ENCODE peak calls at places on chromosomes 13 and 19, in five cellular contexts. W is cardiac fibroblast, U is kidney epithelial cell, O is fibroblast of mammary gland, N is WERI-Rb-1. F is an unnamed sample.

GRCh38 chr13:98429531-98429930 is 147.4 kb downstream of the STK24 start:
- DNase-seq in U (no peak), O (no peak), N (no peak), W (no peak), F (no peak)

GRCh38 chr13:83297591-83298305 is 584.5 kb downstream of the SLITRK1 start:
- DNase-seq in O (peak), N (no peak), W (no peak), U (no peak), F (no peak)

GRCh38 chr19:33048806-33049676 is 15.6 kb downstream of the RHPN2 start:
- DNase-seq in O (no peak), N (no peak), W (no peak), U (no peak), F (no peak)

GRCh38 chr19:46241676-46242075 is 12.1 kb downstream of the IGFL1 start:
- DNase-seq in U (no peak), N (no peak), O (no peak), W (no peak), F (no peak)

GRCh38 chr19:39127812-39128510 is 2.4 kb downstream of the PAK4 start:
- DNase-seq in N (no peak), O (no peak), U (no peak), W (no peak), F (no peak)

GRCh38 chr13:21354721-21355120 is 104.4 kb downstream of the ZDHHC20 start:
- DNase-seq in O (no peak), W (no peak), U (no peak), N (no peak), F (no peak)

GRCh38 chr13:23828866-23829265 is 60.3 kb downstream of the MIPEP start:
- DNase-seq in N (no peak), W (peak), U (no peak), O (peak), F (no peak)

GRCh38 chr13:76692326-76692725 is 193.9 kb downstream of the KCTD12 start:
- DNase-seq in N (no peak), O (no peak), W (peak), U (no peak), F (no peak)

GRCh38 chr13:39106216-39106995 is 68.2 kb downstream of the NHLRC3 start:
- DNase-seq in N (no peak), O (no peak), U (no peak), W (peak), F (no peak)

GRCh38 chr13:110680852-110681251 is 25.1 kb downstream of the CARS2 start:
- DNase-seq in U (no peak), N (peak), O (peak), W (peak), F (no peak)

GRCh38 chr13:112657850-112658445 is 31.9 kb upstream of the ATP11A start:
- DNase-seq in U (peak), O (peak), N (no peak), W (peak), F (peak)

GRCh38 chr13:110156186-110157065 is 150.5 kb downstream of the COL4A1 start:
- DNase-seq in U (no peak), N (no peak), W (no peak), O (peak), F (no peak)

GRCh38 chr13:54775501-54776191 is 1747.0 kb downstream of the OLFM4 start:
- DNase-seq in N (no peak), O (no peak), U (no peak), W (no peak), F (no peak)

GRCh38 chr13:108834193-108834592 is 204.8 kb downstream of the MYO16 start:
- DNase-seq in O (no peak), U (no peak), W (no peak), N (no peak), F (no peak)

GRCh38 chr13:60572003-60572792 is 175.2 kb downstream of the TDRD3 start:
- DNase-seq in U (peak), N (no peak), W (peak), O (peak), F (no peak)

GRCh38 chr13:103510007-103510406 is 443.8 kb upstream of the SLC10A2 start:
- DNase-seq in W (no peak), U (no peak), O (no peak), N (peak), F (no peak)

GRCh38 chr19:50482271-50482855 is 5.7 kb upstream of the GARIN5A start:
- DNase-seq in O (no peak), N (no peak), W (no peak), U (no peak), F (no peak)

GRCh38 chr13:40480012-40480914 is 186.2 kb downstream of the FOXO1 start:
- DNase-seq in W (no peak), U (no peak), N (no peak), O (no peak), F (no peak)

GRCh38 chr13:51585696-51586095 is 1.4 kb downstream of the WDFY2 start:
- DNase-seq in N (no peak), O (peak), U (no peak), W (peak), F (no peak)

GRCh38 chr19:1416014-1416841 is 8.8 kb downstream of the DAZAP1 start:
- DNase-seq in U (no peak), N (no peak), O (peak), W (peak), F (no peak)

GRCh38 chr13:33280550-33280905 is 5.0 kb downstream of the STARD13 start:
- DNase-seq in N (no peak), O (no peak), W (no peak), U (no peak), F (no peak)

GRCh38 chr13:80341098-80341701 is at the start of gene SPRY2:
- DNase-seq in W (peak), O (peak), U (peak), N (peak), F (peak)

GRCh38 chr19:9721861-9722260 is 46.7 kb downstream of the ZNF846 start:
- DNase-seq in O (no peak), U (no peak), W (no peak), N (peak), F (no peak)

GRCh38 chr13:27403252-27403678 is 21.2 kb upstream of the GTF3A start:
- DNase-seq in U (no peak), W (peak), O (peak), N (no peak), F (peak)

GRCh38 chr19:38005224-38005614 is 98.2 kb downstream of the SIPA1L3 start:
- DNase-seq in W (no peak), U (no peak), N (no peak), O (no peak), F (no peak)

GRCh38 chr13:73303858-73304257 is 245.1 kb downstream of the KLF5 start:
- DNase-seq in W (peak), N (no peak), O (peak), U (peak), F (no peak)

GRCh38 chr13:100588350-100589177 is at the start of gene GGACT:
- DNase-seq in N (peak), O (peak), W (peak), U (no peak), F (no peak)

GRCh38 chr19:41547569-41547968 is 28.4 kb upstream of the CEACAM21 start:
- DNase-seq in O (no peak), U (no peak), N (no peak), W (no peak), F (no peak)

GRCh38 chr13:73608157-73608516 is 526.1 kb downstream of the KLF12 start:
- DNase-seq in U (no peak), N (no peak), W (no peak), O (no peak), F (no peak)

GRCh38 chr13:79973533-79973963 is 367.4 kb downstream of the SPRY2 start:
- DNase-seq in U (no peak), N (peak), O (peak), W (peak), F (no peak)

GRCh38 chr19:57302020-57302465 is 18.2 kb upstream of the ZNF543 start:
- DNase-seq in N (no peak), U (no peak), W (peak), O (peak), F (no peak)

GRCh38 chr19:21483589-21484170 is 21.7 kb upstream of the ZNF429 start:
- DNase-seq in O (peak), U (no peak), W (peak), N (peak), F (no peak)

GRCh38 chr13:42151781-42152180 is 103.3 kb downstream of the DGKH start:
- DNase-seq in O (no peak), N (no peak), W (peak), U (no peak), F (no peak)

GRCh38 chr13:42148538-42148937 is 100.1 kb downstream of the DGKH start:
- DNase-seq in N (no peak), W (no peak), U (no peak), O (no peak), F (no peak)

GRCh38 chr13:42153371-42153770 is 104.9 kb downstream of the DGKH start:
- DNase-seq in N (no peak), O (no peak), U (no peak), W (peak), F (no peak)

GRCh38 chr13:42155251-42155650 is 106.8 kb downstream of the DGKH start:
- DNase-seq in N (no peak), O (no peak), W (no peak), U (no peak), F (no peak)

DNA sequence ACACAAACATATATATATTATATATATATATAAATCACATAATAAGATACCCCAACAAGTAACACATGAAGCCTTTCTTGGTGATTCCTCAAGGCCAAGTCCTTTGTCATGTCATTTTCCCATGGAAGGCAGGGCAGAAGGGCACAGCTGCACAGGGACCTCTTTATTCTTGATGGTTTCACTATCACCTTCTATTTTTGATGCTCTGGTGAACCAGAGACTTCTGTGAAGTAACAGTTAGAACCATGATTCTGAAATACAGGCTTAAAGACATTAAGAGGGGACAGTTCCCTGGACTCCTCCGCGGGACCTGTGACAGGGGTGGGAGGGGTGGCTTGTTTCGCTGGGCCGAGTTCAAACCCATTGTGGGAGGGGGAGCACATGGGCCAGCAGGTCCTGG is 104.0 kb downstream of the DGKH start:
- DNase-seq in O (no peak), U (no peak), N (no peak), W (no peak), F (no peak)
- TF ChIP-seq CTCF in O (no peak), U (no peak), N (no peak), W (no peak), F (no peak)

GRCh38 chr19:29530549-29531457 is 5.0 kb downstream of the VSTM2B start:
- DNase-seq in O (no peak), U (no peak), N (no peak), W (no peak), F (no peak)
- H3K4me3 ChIP-seq in O (no peak), U (no peak), N (no peak), W (no peak), F (no peak)

GRCh38 chr19:16361926-16362325 is 37.3 kb downstream of the KLF2 start:
- DNase-seq in N (peak), O (no peak), U (no peak), W (no peak), F (no peak)

GRCh38 chr19:16361254-16361653 is 36.6 kb downstream of the KLF2 start:
- DNase-seq in N (no peak), O (no peak), U (no peak), W (no peak), F (no peak)

GRCh38 chr19:16363852-16364230 is 39.2 kb downstream of the KLF2 start:
- DNase-seq in W (no peak), U (no peak), N (no peak), O (no peak), F (no peak)

GRCh38 chr19:16364231-16364865 is 39.7 kb downstream of the KLF2 start:
- DNase-seq in O (no peak), W (no peak), N (no peak), U (no peak), F (no peak)

GRCh38 chr19:16363133-16363851 is 38.7 kb downstream of the KLF2 start:
- DNase-seq in N (peak), O (no peak), U (no peak), W (no peak), F (no peak)
- TF ChIP-seq CTCF in N (no peak), O (no peak), U (no peak), W (no peak), F (no peak)

GRCh38 chr13:52786747-52787146 is 47.1 kb upstream of the CNMD start:
- DNase-seq in U (no peak), N (no peak), W (no peak), O (no peak), F (no peak)

GRCh38 chr13:52782486-52783448 is 43.1 kb upstream of the CNMD start:
- DNase-seq in O (no peak), N (no peak), W (no peak), U (no peak), F (no peak)

GRCh38 chr13:52783943-52784342 is 44.3 kb upstream of the CNMD start:
- DNase-seq in O (no peak), W (no peak), U (no peak), N (no peak), F (no peak)

GRCh38 chr13:52785721-52786120 is 46.1 kb upstream of the CNMD start:
- DNase-seq in O (no peak), U (no peak), W (no peak), N (no peak), F (no peak)

DNA sequence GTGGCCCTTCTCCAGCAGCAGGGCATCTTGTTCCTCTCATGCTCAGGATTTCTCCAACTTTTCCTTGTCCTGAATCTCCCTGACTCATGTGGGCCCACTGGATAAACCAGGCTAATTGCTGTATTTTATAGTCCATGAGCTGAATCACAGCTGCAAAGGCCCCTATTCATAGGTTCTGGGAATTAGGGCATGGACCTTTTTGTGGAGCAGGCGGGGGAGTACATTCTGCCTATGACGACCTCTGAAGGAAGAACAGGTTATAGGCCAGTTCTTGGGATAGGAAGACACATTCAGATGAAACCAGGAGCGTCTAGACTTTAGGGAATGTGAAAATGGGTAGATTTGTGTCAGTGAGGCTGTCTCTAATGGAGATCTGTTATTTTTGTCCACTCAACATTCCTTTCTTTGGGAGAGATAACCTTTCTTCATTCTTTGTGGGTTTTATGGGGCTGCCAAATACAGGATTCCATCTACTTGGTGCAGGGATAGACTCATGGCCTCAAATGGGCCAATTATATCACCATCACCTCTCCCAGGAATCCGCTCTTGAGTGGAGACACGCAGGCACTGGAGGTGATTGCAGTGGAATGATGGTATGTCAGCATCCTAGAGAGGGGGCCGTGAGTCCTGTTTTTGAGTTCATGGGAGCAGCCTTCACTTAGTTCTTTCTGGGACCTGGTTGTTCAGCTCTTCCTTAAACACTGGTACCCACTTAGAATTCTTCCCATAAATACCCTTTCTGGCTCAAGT is 45.1 kb upstream of the CNMD start:
- DNase-seq in N (no peak), U (no peak), O (no peak), W (no peak), F (no peak)
- H3K4me3 ChIP-seq in N (no peak), U (no peak), O (no peak), W (no peak), F (no peak)

DNA sequence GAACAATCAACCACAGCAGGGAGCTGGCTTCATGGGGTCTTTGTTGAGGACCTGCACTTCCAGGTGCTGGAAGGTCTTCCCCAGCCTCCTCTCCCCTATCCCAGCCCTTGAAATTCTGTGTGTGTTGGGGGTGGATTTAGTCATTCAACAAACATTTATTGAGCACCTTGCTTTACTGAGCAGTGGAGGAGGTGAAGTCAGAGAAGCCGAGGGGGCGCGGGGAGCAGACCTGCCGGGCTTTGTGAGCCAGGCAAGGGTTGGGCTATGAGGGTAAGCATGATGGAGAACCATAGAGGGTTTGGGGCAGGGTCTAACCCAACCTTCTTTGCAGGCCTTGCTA is 3.5 kb upstream of the C19orf85 start:
- DNase-seq in N (no peak), U (no peak), O (no peak), W (no peak), F (no peak)
- TF ChIP-seq CTCF in N (no peak), U (no peak), O (no peak), W (no peak), F (no peak)

DNA sequence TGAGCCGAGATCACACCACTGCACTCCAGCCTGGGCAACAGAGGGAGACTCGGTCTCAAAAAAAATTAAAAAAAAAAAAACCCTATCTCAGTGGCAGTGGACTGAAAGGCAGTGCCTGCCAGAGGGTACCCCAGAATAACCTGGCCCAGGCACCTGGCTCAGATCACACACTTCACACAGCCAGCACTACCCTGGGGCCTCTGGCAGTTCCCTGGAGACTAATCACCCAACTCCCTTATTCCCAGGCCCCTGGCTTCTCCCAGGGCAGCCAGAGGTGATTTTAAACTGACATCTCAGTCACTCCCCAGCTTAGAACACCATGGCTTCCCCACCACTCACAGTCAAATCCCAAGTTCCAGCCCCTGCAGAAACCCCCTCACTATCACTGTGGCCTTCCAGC is 3.5 kb upstream of the SLC27A5 start:
- DNase-seq in N (no peak), U (no peak), O (no peak), W (no peak), F (no peak)
- H3K4me3 ChIP-seq in N (no peak), U (no peak), O (no peak), W (no peak), F (no peak)

F was measured in retinal pigment epithelial cell.